ENCODE peak calls at places on chromosomes 11 and 22, in nine cellular contexts. C is DND-41; R is osteocyte; Y is heart left ventricle; G is gastrocnemius medialis; L is activated CD8-positive, alpha-beta T cell treated with anti-CD3 and anti-CD28 coated beads for 36 hours; A is RWPE1; Q is lower leg skin; Z is tibial nerve. X is an unnamed sample.

GRCh38 chr11:1652778-1653540 is 23.4 kb downstream of the KRTAP5-5 start:
- DNase-seq in C (peak; percentile 75), R (peak; percentile 93), Y (peak; percentile 68), G (peak; percentile 52), L (peak; percentile 74), A (peak; percentile 77), Q (peak; percentile 94), Z (peak; percentile 84), X (peak; percentile 96)

GRCh38 chr11:128596245-128596644 is 8.9 kb upstream of the ETS1 start:
- DNase-seq in C (no peak), R (no peak), Y (no peak), G (no peak), L (no peak), A (no peak), Q (no peak), Z (no peak), X (no peak)

GRCh38 chr11:60280412-60280811 is at the start of gene MS4A4A:
- DNase-seq in C (no peak), R (no peak), Y (no peak), G (peak; percentile 17), L (no peak), A (no peak), Q (no peak), Z (peak; percentile 30), X (no peak)

GRCh38 chr11:126231725-126232459 is 20.3 kb downstream of the FAM118B start:
- DNase-seq in C (no peak), R (no peak), Y (no peak), G (no peak), L (no peak), A (no peak), Q (no peak), Z (no peak), X (no peak)

GRCh38 chr11:12393691-12394090 is 16.3 kb downstream of the PARVA start:
- DNase-seq in C (no peak), R (no peak), Y (no peak), G (no peak), L (no peak), A (no peak), Q (no peak), Z (no peak), X (no peak)

GRCh38 chr11:79220171-79220570 is 220.7 kb downstream of the TENM4 start:
- DNase-seq in C (no peak), R (no peak), Y (no peak), G (no peak), L (no peak), A (no peak), Q (no peak), Z (no peak), X (no peak)

GRCh38 chr11:120564573-120565301 is 53.2 kb downstream of the GRIK4 start:
- DNase-seq in C (no peak), R (no peak), Y (peak; percentile 63), G (peak; percentile 26), L (peak; percentile 71), A (no peak), Q (peak; percentile 87), Z (no peak), X (no peak)

GRCh38 chr22:44595841-44596341 is 97.9 kb upstream of the RTL6 start:
- DNase-seq in C (no peak), R (no peak), Y (no peak), G (no peak), L (peak; percentile 66), A (no peak), Q (no peak), Z (no peak), X (no peak)

GRCh38 chr11:100821198-100821597 is 134.1 kb downstream of the ARHGAP42 start:
- DNase-seq in C (no peak), R (no peak), Y (no peak), G (no peak), L (no peak), A (no peak), Q (no peak), Z (no peak), X (no peak)

GRCh38 chr11:2892215-2893020 is 6.8 kb upstream of the CDKN1C start:
- DNase-seq in C (peak; percentile 93), R (no peak), Y (peak; percentile 63), G (no peak), L (peak; percentile 84), A (no peak), Q (no peak), Z (no peak), X (peak; percentile 50)

GRCh38 chr11:97445561-97445960 is 1055.7 kb downstream of the JRKL start:
- DNase-seq in C (no peak), R (no peak), Y (no peak), G (no peak), L (no peak), A (no peak), Q (no peak), Z (no peak), X (no peak)

GRCh38 chr11:64592234-64592615 is 1.2 kb downstream of the SLC22A12 start:
- DNase-seq in C (no peak), R (no peak), Y (no peak), G (no peak), L (no peak), A (no peak), Q (no peak), Z (no peak), X (no peak)

GRCh38 chr11:23856654-23857053 is 640.2 kb upstream of the LUZP2 start:
- DNase-seq in C (no peak), R (no peak), Y (no peak), G (no peak), L (no peak), A (no peak), Q (no peak), Z (no peak), X (no peak)

DNA sequence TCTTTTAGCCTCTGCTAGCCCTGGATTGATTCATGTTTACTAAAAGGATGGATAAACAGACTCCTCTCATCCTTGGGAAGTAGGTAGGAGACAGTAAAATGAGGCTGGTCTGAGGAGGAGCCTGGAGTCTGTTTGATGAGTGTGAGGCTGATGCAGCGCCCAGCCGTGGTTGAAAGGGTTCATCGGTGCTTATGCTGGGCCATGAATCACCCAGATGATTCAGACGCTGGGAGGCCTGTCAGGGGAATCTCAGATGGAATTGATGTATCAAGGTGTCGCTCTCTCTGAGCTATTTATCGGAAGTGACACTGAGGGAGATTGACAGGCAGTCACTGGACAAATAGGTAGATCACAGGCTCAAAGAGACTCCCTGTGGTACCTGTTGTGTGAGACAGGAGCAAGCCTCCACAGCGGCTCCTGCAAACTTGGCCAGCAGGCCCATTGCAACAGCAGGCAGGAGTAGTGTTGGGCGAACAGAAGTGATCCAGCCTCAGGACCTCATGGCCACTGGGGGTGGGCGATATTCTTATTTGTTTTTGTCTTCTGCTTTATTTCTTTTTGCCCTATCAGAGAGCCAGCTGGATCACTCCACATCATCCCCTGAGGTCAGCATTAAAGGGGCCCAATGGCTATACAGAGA is 109.9 kb upstream of the CADM1 start:
- DNase-seq in C (no peak), R (no peak), Y (no peak), G (no peak), L (no peak), A (peak; percentile 66), Q (no peak), Z (no peak), X (no peak)
- TF ChIP-seq CTCF in C (no peak), R (no peak), Y (no peak), G (no peak), L (no peak), A (no peak), Q (no peak), Z (no peak), X (no peak)

DNA sequence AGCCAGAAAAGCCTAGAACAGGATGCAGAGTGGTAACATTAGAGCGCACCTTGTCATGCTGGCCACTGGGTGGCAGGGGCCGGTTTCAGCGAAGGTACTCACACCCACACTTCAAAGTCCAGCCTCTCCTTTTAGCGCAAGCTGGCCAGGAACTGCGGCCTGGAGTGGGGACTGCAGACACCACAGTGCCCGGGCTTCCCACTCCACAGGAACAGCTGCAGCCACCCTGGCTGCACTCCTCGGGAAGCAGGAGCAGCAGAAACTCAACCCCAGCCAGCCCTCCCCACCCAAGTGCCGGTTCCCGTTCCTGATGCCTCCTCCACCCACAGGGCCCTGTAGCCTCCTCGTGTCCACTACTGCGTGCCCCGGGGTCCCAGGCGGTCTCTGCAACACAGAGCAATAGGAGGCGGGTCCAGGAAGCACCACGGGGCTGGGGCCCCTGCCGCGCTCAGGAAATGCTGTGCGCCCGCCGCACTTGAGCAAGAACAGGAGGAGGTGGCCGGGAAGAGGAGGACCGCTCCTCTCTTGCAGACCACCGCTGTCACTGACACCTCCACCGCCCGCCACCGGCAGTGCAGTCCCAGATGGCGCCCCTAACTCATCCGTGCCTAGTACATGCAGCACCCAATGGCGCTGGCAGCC is 2.2 kb downstream of the RFPL2 start:
- DNase-seq in C (peak; percentile 19), R (no peak), Y (peak; percentile 57), G (no peak), L (peak; percentile 39), A (peak; percentile 58), Q (peak; percentile 87), Z (no peak), X (no peak)
- TF ChIP-seq CTCF in C (peak; percentile 67), R (peak; percentile 53), Y (peak; percentile 53), G (no peak), L (peak; percentile 41), A (peak; percentile 78), Q (no peak), Z (no peak), X (peak; percentile 61)

DNA sequence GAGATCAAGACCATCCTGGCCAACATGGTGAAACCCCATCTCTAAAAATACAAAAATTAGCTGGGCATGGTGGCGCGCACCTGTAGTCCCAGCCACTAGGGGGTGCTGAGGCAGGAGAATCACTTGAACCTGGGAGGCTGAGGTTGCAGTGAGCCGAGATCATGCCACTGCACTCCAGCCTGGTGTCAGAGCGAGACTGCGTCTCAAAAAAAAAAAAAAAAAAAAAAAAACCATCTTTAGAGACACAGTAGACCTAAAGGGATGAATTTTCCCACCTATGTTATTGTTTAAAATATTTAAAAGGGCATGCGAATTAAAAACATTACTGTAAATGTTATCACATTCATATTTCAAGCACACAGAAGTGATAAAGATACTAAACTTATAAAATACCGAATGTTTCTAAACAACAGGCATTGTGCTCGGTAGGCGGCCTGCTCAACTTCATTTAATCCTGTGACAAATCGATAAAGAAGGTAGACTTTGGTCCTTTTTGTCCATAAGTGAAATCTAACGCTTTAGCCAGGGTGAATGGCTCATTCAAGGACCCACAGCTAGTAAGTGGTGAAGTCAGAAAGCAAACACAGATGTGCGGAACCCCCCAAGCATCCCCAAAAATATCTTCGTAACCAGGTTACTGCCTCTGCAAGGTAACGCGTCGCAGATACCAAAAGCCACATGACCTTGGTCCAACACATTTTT is 16.1 kb downstream of the NCAPD3 start:
- DNase-seq in C (peak; percentile 70), R (no peak), Y (no peak), G (no peak), L (peak; percentile 79), A (no peak), Q (no peak), Z (peak; percentile 40), X (no peak)
- TF ChIP-seq CTCF in C (peak; percentile 61), R (peak; percentile 77), Y (peak; percentile 64), G (no peak), L (peak; percentile 85), A (peak; percentile 72), Q (no peak), Z (peak; percentile 56), X (peak; percentile 83)

DNA sequence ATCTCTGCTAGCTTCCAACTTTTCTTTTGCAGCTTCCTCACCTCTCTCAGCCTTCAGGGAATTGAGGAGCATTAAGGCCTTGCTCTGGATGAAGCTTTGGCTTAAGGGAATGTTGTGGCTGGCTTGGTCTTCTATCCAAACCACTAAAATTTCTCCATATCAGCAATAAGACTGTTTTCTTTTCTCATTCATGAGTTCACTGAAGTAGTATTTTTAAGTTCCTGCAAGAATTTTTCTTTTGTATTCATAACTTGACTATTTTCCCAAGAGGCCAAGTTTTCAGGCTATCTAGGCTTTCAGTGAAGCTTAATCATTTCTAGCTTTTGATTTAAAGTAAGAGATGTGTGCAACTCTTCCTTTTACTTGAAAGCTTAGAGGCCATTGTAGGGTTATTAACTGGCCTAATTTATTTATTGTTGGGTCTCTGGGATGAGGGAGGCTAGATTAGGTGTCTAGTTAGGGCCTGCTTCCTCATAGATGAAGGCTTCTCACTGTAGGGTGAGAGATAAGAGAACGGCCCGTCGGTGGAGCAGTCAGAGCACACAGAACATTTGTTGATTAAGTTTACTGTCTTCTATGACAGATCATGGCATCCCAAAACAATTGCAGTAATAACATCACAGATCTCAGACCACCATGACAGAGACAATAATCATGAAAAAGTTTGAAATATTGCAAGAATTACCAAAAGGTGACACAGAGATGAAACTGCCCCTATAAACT is 33.2 kb downstream of the CSF2RB start:
- DNase-seq in C (no peak), R (no peak), Y (no peak), G (no peak), L (no peak), A (no peak), Q (no peak), Z (no peak), X (no peak)
- TF ChIP-seq CTCF in C (no peak), R (no peak), Y (no peak), G (no peak), L (no peak), A (peak; percentile 7), Q (no peak), Z (no peak), X (no peak)

X was measured in mesothelial cell of epicardium.